ENCODE peak calls at places on chromosomes 3 and 15, in four cellular contexts. S is occipital lobe, N is HTR-8/SVneo, O is gastrocnemius medialis. F is an unnamed sample.

GRCh38 chr15:57761562-57761961 is 55.0 kb downstream of the POLR2M start:
- DNase-seq in S (no peak), N (no peak), O (no peak), F (no peak)

GRCh38 chr3:38165722-38166387 is 518 bp downstream of the OXSR1 start:
- DNase-seq in S (peak; percentile 40), N (no peak), O (peak; percentile 53), F (no peak)

GRCh38 chr3:112334709-112335108 is 1.8 kb downstream of the CD200 start:
- DNase-seq in S (no peak), N (no peak), O (no peak), F (no peak)

GRCh38 chr3:8625991-8626390 is 18.6 kb downstream of the SSUH2 start:
- DNase-seq in S (no peak), N (peak; percentile 27), O (no peak), F (no peak)

GRCh38 chr15:73965094-73965729 is 26.9 kb downstream of the STOML1 start:
- DNase-seq in S (no peak), N (no peak), O (no peak), F (peak; percentile 72)

GRCh38 chr3:108936924-108937689 is 16.6 kb downstream of the GUCA1C start:
- DNase-seq in S (no peak), N (no peak), O (no peak), F (no peak)

GRCh38 chr3:41370307-41370706 is 171.0 kb downstream of the CTNNB1 start:
- DNase-seq in S (no peak), N (no peak), O (no peak), F (no peak)

GRCh38 chr15:100191161-100191560 is 150.6 kb downstream of the ADAMTS17 start:
- DNase-seq in S (no peak), N (no peak), O (no peak), F (peak; percentile 12)

GRCh38 chr3:166661621-166662020 is 718.5 kb downstream of the ZBBX start:
- DNase-seq in S (no peak), N (no peak), O (no peak), F (no peak)

GRCh38 chr3:9225268-9225667 is 24.2 kb downstream of the SRGAP3 start:
- DNase-seq in S (no peak), N (no peak), O (no peak), F (no peak)

GRCh38 chr15:31032959-31033358 is 41.5 kb upstream of the MTMR10 start:
- DNase-seq in S (no peak), N (no peak), O (no peak), F (no peak)

GRCh38 chr3:35505181-35505580 is 134.1 kb upstream of the ARPP21 start:
- DNase-seq in S (no peak), N (no peak), O (no peak), F (no peak)

GRCh38 chr15:51505251-51505650 is 117.3 kb downstream of the DMXL2 start:
- DNase-seq in S (no peak), N (no peak), O (no peak), F (no peak)

GRCh38 chr3:76096036-76096435 is 310.7 kb upstream of the ZNF717 start:
- DNase-seq in S (no peak), N (no peak), O (no peak), F (no peak)

GRCh38 chr3:72903004-72903403 is 15.2 kb downstream of the GXYLT2 start:
- DNase-seq in S (no peak), N (peak; percentile 72), O (no peak), F (no peak)